ENCODE peak calls at places on chromosomes 4 and X, in nine cellular contexts. N is CD8-positive, alpha-beta memory T cell; S is Karpas-422; L is right lobe of liver; F is adrenal gland; Y is thyroid gland; G is right atrium auricular region; E is lung; U is aorta. C is an unnamed sample.

GRCh38 chrX:82734140-82734539 is 774.0 kb upstream of the POU3F4 start:
- DNase-seq in Y (no peak), U (no peak), F (no peak), G (no peak), E (no peak), S (no peak), N (no peak), L (no peak), C (no peak)

GRCh38 chr4:48899950-48900349 is 6.6 kb downstream of the OCIAD2 start:
- DNase-seq in F (no peak), E (no peak), S (no peak), G (no peak), N (no peak), U (no peak), Y (no peak), L (no peak), C (no peak)

GRCh38 chrX:26851981-26852380 is 611.2 kb downstream of the PPP4R3C start:
- DNase-seq in Y (no peak), L (no peak), U (no peak), N (no peak), S (peak; percentile 70), E (no peak), F (no peak), G (no peak), C (peak; percentile 5)

GRCh38 chr4:6446538-6447451 is 25.6 kb downstream of the PPP2R2C start:
- DNase-seq in F (no peak), N (no peak), S (no peak), L (no peak), G (no peak), Y (peak; percentile 4), E (no peak), U (peak; percentile 72), C (peak; percentile 74)

GRCh38 chrX:74249963-74250362 is 54.0 kb upstream of the ZCCHC13 start:
- DNase-seq in U (no peak), L (no peak), F (no peak), S (no peak), Y (no peak), N (no peak), G (no peak), E (no peak), C (peak; percentile 16)

GRCh38 chr4:90060039-90060438 is 67.2 kb upstream of the CCSER1 start:
- DNase-seq in Y (no peak), S (no peak), L (no peak), G (no peak), U (no peak), F (no peak), E (no peak), N (no peak), C (no peak)

GRCh38 chr4:64385177-64385549 is 24.1 kb downstream of the TECRL start:
- DNase-seq in S (no peak), F (no peak), L (peak; percentile 15), Y (no peak), E (no peak), G (no peak), U (no peak), N (no peak), C (no peak)

GRCh38 chr4:102343964-102344519 is 1.2 kb downstream of the SLC39A8 start:
- DNase-seq in Y (peak; percentile 85), E (no peak), L (no peak), F (no peak), G (peak; percentile 66), N (no peak), S (peak; percentile 75), U (no peak), C (peak; percentile 13)

GRCh38 chr4:101258782-101259353 is 88.5 kb downstream of the PPP3CA start:
- DNase-seq in Y (no peak), G (no peak), N (no peak), E (no peak), L (no peak), U (no peak), F (peak; percentile 25), S (no peak), C (no peak)

GRCh38 chr4:2426069-2426397 is 7.3 kb downstream of the CFAP99 start:
- DNase-seq in S (no peak), G (no peak), L (peak; percentile 55), F (no peak), Y (no peak), U (no peak), N (no peak), E (no peak), C (no peak)

GRCh38 chr4:89305712-89306437 is 1.7 kb downstream of the GPRIN3 start:
- DNase-seq in L (no peak), Y (no peak), F (no peak), E (no peak), S (no peak), N (no peak), G (no peak), U (no peak), C (no peak)

GRCh38 chrX:12977761-12978204 is 2.9 kb downstream of the TMSB4X start:
- DNase-seq in G (no peak), F (no peak), S (no peak), N (no peak), U (no peak), L (no peak), Y (no peak), E (no peak), C (no peak)
- H3K4me3 ChIP-seq in G (peak overlapping the region; percentile 61), F (no peak overlapping the region), S (peak overlapping the region; percentile 43), N (peak overlapping the region; percentile 77), U (peak overlapping the region; percentile 14), L (peak overlapping the region; percentile 73), Y (no peak overlapping the region), E (no peak overlapping the region), C (peak overlapping the region; percentile 77)

GRCh38 chr4:39308576-39308975 is 57.6 kb downstream of the RFC1 start:
- DNase-seq in S (no peak), L (no peak), U (no peak), N (no peak), G (no peak), Y (peak; percentile 5), F (no peak), E (no peak), C (no peak)

GRCh38 chr4:39302901-39303300 is 63.3 kb downstream of the RFC1 start:
- DNase-seq in G (no peak), N (no peak), L (no peak), S (no peak), U (no peak), E (no peak), Y (no peak), F (no peak), C (no peak)

GRCh38 chr4:39304651-39305050 is 61.5 kb downstream of the RFC1 start:
- DNase-seq in N (no peak), G (no peak), L (no peak), E (no peak), U (no peak), Y (no peak), F (no peak), S (no peak), C (no peak)

GRCh38 chr4:39303871-39304270 is 62.3 kb downstream of the RFC1 start:
- DNase-seq in E (no peak), F (no peak), U (no peak), G (no peak), L (no peak), Y (no peak), S (no peak), N (no peak), C (no peak)

DNA sequence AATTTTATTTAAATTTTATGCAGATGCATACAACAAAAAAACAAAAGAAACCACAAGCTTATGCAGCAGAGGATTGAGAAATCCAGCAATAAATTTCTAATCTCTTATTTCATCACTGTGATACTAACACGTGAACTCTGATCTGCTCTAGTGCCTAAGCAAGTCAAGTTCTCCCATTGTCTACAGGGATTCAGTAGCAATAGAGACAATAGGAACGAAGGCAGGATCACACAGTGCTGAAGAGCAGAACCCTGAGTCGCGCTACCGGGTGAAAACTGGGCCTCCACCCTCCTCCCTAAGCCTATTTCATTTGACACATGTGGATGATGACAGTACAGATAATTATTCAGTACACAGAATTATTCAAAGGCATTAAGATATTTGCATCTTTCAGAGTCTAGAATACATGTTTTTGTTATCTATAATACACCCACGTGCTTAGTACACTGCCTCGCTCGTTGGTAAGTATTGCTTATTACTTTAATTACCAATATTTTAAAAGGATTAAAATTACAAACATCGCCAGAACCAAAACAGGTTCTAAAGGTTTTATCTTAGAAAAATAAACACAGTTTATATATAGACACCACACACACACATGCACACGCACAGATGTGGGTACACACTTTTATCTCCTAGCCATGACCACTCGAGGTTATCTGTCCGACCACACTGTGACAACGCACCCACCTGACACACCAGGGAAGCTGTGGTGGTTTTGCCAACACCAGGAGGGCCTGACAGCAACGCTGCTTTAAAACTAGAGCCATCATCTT is 60.1 kb downstream of the RFC1 start:
- DNase-seq in U (no peak), E (no peak), N (no peak), S (no peak), Y (no peak), F (no peak), G (no peak), L (no peak), C (no peak)
- H3K36me3 ChIP-seq in U (peaks cover 5% of the 10 kb centered on the region), E (peaks cover 15% of the 10 kb centered on the region), N (peaks cover 55% of the 10 kb centered on the region), S (peaks cover 54% of the 10 kb centered on the region), Y (peaks cover 21% of the 10 kb centered on the region), F (peaks cover 52% of the 10 kb centered on the region), G (peaks cover 30% of the 10 kb centered on the region), L (peaks cover 45% of the 10 kb centered on the region), C (peaks cover 11% of the 10 kb centered on the region)

GRCh38 chr4:109051054-109051453 is 251.4 kb downstream of the COL25A1 start:
- DNase-seq in F (no peak), U (no peak), G (no peak), N (no peak), Y (no peak), E (no peak), S (no peak), L (no peak), C (no peak)

GRCh38 chr4:109049926-109050325 is 252.5 kb downstream of the COL25A1 start:
- DNase-seq in U (no peak), S (no peak), E (no peak), G (no peak), F (no peak), L (no peak), N (no peak), Y (no peak), C (no peak)

GRCh38 chr4:109052699-109053656 is 249.5 kb downstream of the COL25A1 start:
- DNase-seq in N (no peak), L (no peak), Y (no peak), F (no peak), S (no peak), U (no peak), E (no peak), G (no peak), C (no peak)
- H3K4me3 ChIP-seq in N (no peak overlapping the region), L (no peak overlapping the region), Y (no peak overlapping the region), F (no peak overlapping the region), S (no peak overlapping the region), U (no peak overlapping the region), E (no peak overlapping the region), G (no peak overlapping the region), C (no peak overlapping the region)

DNA sequence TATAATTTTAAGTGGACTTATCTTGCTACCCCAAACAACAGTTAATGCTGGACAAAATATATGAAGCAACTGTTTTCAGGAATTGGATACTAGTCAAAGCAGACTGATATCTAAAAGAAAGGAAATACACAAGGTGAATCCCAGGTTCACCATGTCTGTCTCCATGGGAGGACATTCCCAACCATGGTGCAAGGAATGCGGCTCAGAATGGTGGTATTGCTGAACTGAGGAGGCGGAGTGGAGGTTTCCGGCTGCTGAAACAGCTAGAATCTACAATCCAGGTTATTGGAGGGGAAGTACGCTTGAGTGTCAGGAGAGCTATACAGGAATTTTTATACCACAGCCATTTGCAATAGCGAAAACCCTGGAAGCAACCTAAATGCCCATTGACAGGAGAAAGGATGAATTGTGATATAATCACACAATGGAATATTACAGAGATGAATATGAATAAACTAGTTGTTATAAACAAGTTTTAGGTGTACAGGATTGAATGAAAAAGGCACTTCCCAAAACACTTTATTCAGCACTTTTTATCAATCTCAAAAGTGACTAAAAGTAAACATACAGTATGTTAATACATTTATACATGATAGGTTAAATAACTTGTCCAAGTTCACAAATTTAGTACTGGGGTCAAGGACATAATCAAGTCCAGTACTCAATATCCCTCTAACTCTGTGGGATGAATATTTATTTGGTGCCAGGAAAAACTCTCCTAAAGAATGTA is 9.0 kb downstream of the HMGB2 start:
- DNase-seq in U (no peak), Y (no peak), F (no peak), N (no peak), S (no peak), E (no peak), G (no peak), L (no peak), C (no peak)
- H3K36me3 ChIP-seq in U (no peaks in the 10 kb centered on the region), Y (peaks cover 11% of the 10 kb centered on the region), F (no peaks in the 10 kb centered on the region), N (peaks cover 4% of the 10 kb centered on the region), S (peaks cover 8% of the 10 kb centered on the region), E (peaks cover 4% of the 10 kb centered on the region), G (peaks cover 9% of the 10 kb centered on the region), L (peaks cover 2% of the 10 kb centered on the region), C (peaks cover 6% of the 10 kb centered on the region)